ENCODE peak calls at places on chromosomes 12 and 14, in nine cellular contexts. One of them, this sample, is unnamed.

GRCh38 chr12:32765906-32766305 is 10.2 kb upstream of the YARS2 start:
- DNase-seq in HCT116: no peak
- DNase-seq in sigmoid colon: no peak
- DNase-seq in stomach: no peak
- DNase-seq in GM23338: no peak
- DNase-seq in GM12892: no peak
- DNase-seq in Panc1: no peak
- DNase-seq in breast epithelium: no peak
- DNase-seq in HepG2: no peak
- DNase-seq in this sample: no peak

GRCh38 chr14:95523818-95524448 is 7.5 kb upstream of the SYNE3 start:
- DNase-seq in HCT116: no peak
- DNase-seq in sigmoid colon: no peak
- DNase-seq in stomach: peak
- DNase-seq in GM23338: peak
- DNase-seq in GM12892: no peak
- DNase-seq in Panc1: no peak
- DNase-seq in breast epithelium: no peak
- DNase-seq in HepG2: peak
- DNase-seq in this sample: peak

GRCh38 chr12:25130741-25131188 is 64.2 kb downstream of the DNAI7 start:
- DNase-seq in HCT116: peak
- DNase-seq in sigmoid colon: no peak
- DNase-seq in stomach: no peak
- DNase-seq in GM23338: peak
- DNase-seq in GM12892: no peak
- DNase-seq in Panc1: peak
- DNase-seq in breast epithelium: no peak
- DNase-seq in HepG2: peak
- DNase-seq in this sample: no peak

GRCh38 chr12:68373836-68374314 is 41.7 kb upstream of the MDM1 start:
- DNase-seq in HCT116: no peak
- DNase-seq in sigmoid colon: no peak
- DNase-seq in stomach: no peak
- DNase-seq in GM23338: no peak
- DNase-seq in GM12892: no peak
- DNase-seq in Panc1: no peak
- DNase-seq in breast epithelium: no peak
- DNase-seq in HepG2: no peak
- DNase-seq in this sample: no peak

GRCh38 chr12:49868952-49869815 is 26.3 kb upstream of the BCDIN3D start:
- DNase-seq in HCT116: no peak
- DNase-seq in sigmoid colon: peak
- DNase-seq in stomach: peak
- DNase-seq in GM23338: no peak
- DNase-seq in GM12892: no peak
- DNase-seq in Panc1: no peak
- DNase-seq in breast epithelium: peak
- DNase-seq in HepG2: peak
- DNase-seq in this sample: peak

GRCh38 chr12:116556964-116557706 is 2.0 kb upstream of the MAP1LC3B2 start:
- DNase-seq in HCT116: no peak
- DNase-seq in sigmoid colon: no peak
- DNase-seq in stomach: no peak
- DNase-seq in GM23338: no peak
- DNase-seq in GM12892: no peak
- DNase-seq in Panc1: no peak
- DNase-seq in breast epithelium: no peak
- DNase-seq in HepG2: no peak
- DNase-seq in this sample: no peak

GRCh38 chr12:996881-997280 is 5.9 kb downstream of the ERC1 start:
- DNase-seq in HCT116: no peak
- DNase-seq in sigmoid colon: no peak
- DNase-seq in stomach: no peak
- DNase-seq in GM23338: no peak
- DNase-seq in GM12892: no peak
- DNase-seq in Panc1: no peak
- DNase-seq in breast epithelium: no peak
- DNase-seq in HepG2: no peak
- DNase-seq in this sample: no peak

GRCh38 chr12:57549909-57550627 is at the start of gene KIF5A:
- DNase-seq in HCT116: no peak
- DNase-seq in sigmoid colon: no peak
- DNase-seq in stomach: no peak
- DNase-seq in GM23338: peak
- DNase-seq in GM12892: peak
- DNase-seq in Panc1: no peak
- DNase-seq in breast epithelium: no peak
- DNase-seq in HepG2: no peak
- DNase-seq in this sample: peak

GRCh38 chr14:78690836-78691235 is 520.7 kb downstream of the NRXN3 start:
- DNase-seq in HCT116: no peak
- DNase-seq in sigmoid colon: no peak
- DNase-seq in stomach: no peak
- DNase-seq in GM23338: no peak
- DNase-seq in GM12892: no peak
- DNase-seq in Panc1: no peak
- DNase-seq in breast epithelium: no peak
- DNase-seq in HepG2: no peak
- DNase-seq in this sample: no peak

GRCh38 chr14:37508500-37508899 is 86.5 kb downstream of the FOXA1 start:
- DNase-seq in HCT116: no peak
- DNase-seq in sigmoid colon: no peak
- DNase-seq in stomach: no peak
- DNase-seq in GM23338: no peak
- DNase-seq in GM12892: no peak
- DNase-seq in Panc1: no peak
- DNase-seq in breast epithelium: no peak
- DNase-seq in HepG2: no peak
- DNase-seq in this sample: no peak

GRCh38 chr12:12127304-12127703 is 56.6 kb downstream of the BCL2L14 start:
- DNase-seq in HCT116: no peak
- DNase-seq in sigmoid colon: no peak
- DNase-seq in stomach: no peak
- DNase-seq in GM23338: no peak
- DNase-seq in GM12892: no peak
- DNase-seq in Panc1: no peak
- DNase-seq in breast epithelium: no peak
- DNase-seq in HepG2: no peak
- DNase-seq in this sample: no peak

GRCh38 chr14:29788093-29788492 is 139.6 kb downstream of the PRKD1 start:
- DNase-seq in HCT116: no peak
- DNase-seq in sigmoid colon: no peak
- DNase-seq in stomach: no peak
- DNase-seq in GM23338: no peak
- DNase-seq in GM12892: no peak
- DNase-seq in Panc1: no peak
- DNase-seq in breast epithelium: no peak
- DNase-seq in HepG2: no peak
- DNase-seq in this sample: no peak

GRCh38 chr12:60487284-60487683 is 891.5 kb downstream of the SLC16A7 start:
- DNase-seq in HCT116: no peak
- DNase-seq in sigmoid colon: no peak
- DNase-seq in stomach: no peak
- DNase-seq in GM23338: no peak
- DNase-seq in GM12892: no peak
- DNase-seq in Panc1: no peak
- DNase-seq in breast epithelium: no peak
- DNase-seq in HepG2: no peak
- DNase-seq in this sample: no peak

GRCh38 chr12:60494249-60494648 is 898.4 kb downstream of the SLC16A7 start:
- DNase-seq in HCT116: peak
- DNase-seq in sigmoid colon: no peak
- DNase-seq in stomach: no peak
- DNase-seq in GM23338: peak
- DNase-seq in GM12892: no peak
- DNase-seq in Panc1: no peak
- DNase-seq in breast epithelium: no peak
- DNase-seq in HepG2: peak
- DNase-seq in this sample: no peak

DNA sequence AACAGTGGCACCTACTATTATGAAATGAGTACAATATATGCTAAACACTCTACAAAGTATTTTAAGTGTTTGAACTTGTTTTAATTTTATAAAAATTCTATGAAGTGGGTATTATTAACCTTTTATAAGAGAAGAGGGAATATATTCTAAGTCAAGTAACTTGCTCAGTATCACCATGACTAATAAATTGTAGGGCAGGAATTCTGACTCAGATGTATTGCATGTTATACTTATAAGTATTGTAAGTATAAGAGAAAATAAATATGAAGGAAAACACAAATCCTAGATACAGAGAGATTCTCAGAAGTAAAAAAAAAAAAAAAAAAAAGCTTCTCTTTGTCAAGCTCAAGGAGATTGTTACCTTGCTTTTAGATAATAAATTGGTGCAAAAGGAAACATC is 893.2 kb downstream of the SLC16A7 start:
- DNase-seq in HCT116: no peak
- DNase-seq in sigmoid colon: no peak
- DNase-seq in stomach: no peak
- DNase-seq in GM23338: no peak
- DNase-seq in GM12892: no peak
- DNase-seq in Panc1: no peak
- DNase-seq in breast epithelium: no peak
- DNase-seq in HepG2: no peak
- DNase-seq in this sample: no peak
- TF ChIP-seq POLR2AphosphoS5 in HCT116: no peak
- TF ChIP-seq POLR2AphosphoS5 in sigmoid colon: no peak
- TF ChIP-seq POLR2AphosphoS5 in stomach: no peak
- TF ChIP-seq POLR2AphosphoS5 in GM23338: no peak
- TF ChIP-seq POLR2AphosphoS5 in GM12892: no peak
- TF ChIP-seq POLR2AphosphoS5 in Panc1: no peak
- TF ChIP-seq POLR2AphosphoS5 in breast epithelium: no peak
- TF ChIP-seq POLR2AphosphoS5 in HepG2: no peak
- TF ChIP-seq POLR2AphosphoS5 in this sample: no peak

GRCh38 chr12:41596190-41596589 is 408.1 kb downstream of the PDZRN4 start:
- DNase-seq in HCT116: no peak
- DNase-seq in sigmoid colon: no peak
- DNase-seq in stomach: no peak
- DNase-seq in GM23338: no peak
- DNase-seq in GM12892: no peak
- DNase-seq in Panc1: no peak
- DNase-seq in breast epithelium: no peak
- DNase-seq in HepG2: no peak
- DNase-seq in this sample: no peak
- TF ChIP-seq POLR2AphosphoS5 in HCT116: no peak
- TF ChIP-seq POLR2AphosphoS5 in sigmoid colon: no peak
- TF ChIP-seq POLR2AphosphoS5 in stomach: no peak
- TF ChIP-seq POLR2AphosphoS5 in GM23338: no peak
- TF ChIP-seq POLR2AphosphoS5 in GM12892: no peak
- TF ChIP-seq POLR2AphosphoS5 in Panc1: no peak
- TF ChIP-seq POLR2AphosphoS5 in breast epithelium: no peak
- TF ChIP-seq POLR2AphosphoS5 in HepG2: no peak
- TF ChIP-seq POLR2AphosphoS5 in this sample: no peak

GRCh38 chr14:102782974-102783373 is 5.7 kb downstream of the TRAF3 start:
- DNase-seq in HCT116: no peak
- DNase-seq in sigmoid colon: no peak
- DNase-seq in stomach: no peak
- DNase-seq in GM23338: no peak
- DNase-seq in GM12892: no peak
- DNase-seq in Panc1: no peak
- DNase-seq in breast epithelium: no peak
- DNase-seq in HepG2: no peak
- DNase-seq in this sample: no peak
- TF ChIP-seq POLR2AphosphoS5 in HCT116: no peak
- TF ChIP-seq POLR2AphosphoS5 in sigmoid colon: no peak
- TF ChIP-seq POLR2AphosphoS5 in stomach: no peak
- TF ChIP-seq POLR2AphosphoS5 in GM23338: no peak
- TF ChIP-seq POLR2AphosphoS5 in GM12892: no peak
- TF ChIP-seq POLR2AphosphoS5 in Panc1: no peak
- TF ChIP-seq POLR2AphosphoS5 in breast epithelium: no peak
- TF ChIP-seq POLR2AphosphoS5 in HepG2: no peak
- TF ChIP-seq POLR2AphosphoS5 in this sample: no peak

DNA sequence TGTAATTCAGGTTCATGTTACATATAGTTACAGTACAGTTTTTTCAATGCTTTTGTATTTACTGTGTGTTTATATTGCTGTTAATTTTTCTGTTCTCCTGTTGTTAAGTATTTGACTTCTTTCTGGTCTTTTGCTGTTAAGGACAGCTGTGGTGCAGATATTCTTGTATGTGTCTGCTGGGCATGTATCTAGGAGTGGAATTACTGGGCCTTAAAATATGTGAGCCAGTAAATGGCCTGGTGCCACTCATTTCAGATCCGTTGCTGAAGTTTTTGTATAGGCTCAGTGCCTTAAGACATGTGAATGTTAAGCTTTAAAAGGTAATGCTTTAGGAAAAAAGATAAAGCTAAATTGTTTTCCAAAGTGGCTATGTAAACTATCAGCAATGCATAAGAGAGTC is 87.3 kb downstream of the TTLL5 start:
- DNase-seq in HCT116: no peak
- DNase-seq in sigmoid colon: no peak
- DNase-seq in stomach: no peak
- DNase-seq in GM23338: no peak
- DNase-seq in GM12892: no peak
- DNase-seq in Panc1: no peak
- DNase-seq in breast epithelium: no peak
- DNase-seq in HepG2: no peak
- DNase-seq in this sample: no peak
- TF ChIP-seq POLR2AphosphoS5 in HCT116: no peak
- TF ChIP-seq POLR2AphosphoS5 in sigmoid colon: no peak
- TF ChIP-seq POLR2AphosphoS5 in stomach: no peak
- TF ChIP-seq POLR2AphosphoS5 in GM23338: no peak
- TF ChIP-seq POLR2AphosphoS5 in GM12892: no peak
- TF ChIP-seq POLR2AphosphoS5 in Panc1: no peak
- TF ChIP-seq POLR2AphosphoS5 in breast epithelium: no peak
- TF ChIP-seq POLR2AphosphoS5 in HepG2: no peak
- TF ChIP-seq POLR2AphosphoS5 in this sample: no peak